ENCODE peak calls at places on chromosomes 1 and 21, in five cellular contexts. T is GM13976; U is heart right ventricle; Z is kidney tubule cell; L is effector memory CD8-positive, alpha-beta T cell. B is an unnamed sample.

GRCh38 chr1:25871704-25872494 is 3.6 kb downstream of the PAQR7 start:
- DNase-seq in Z (no peak), U (no peak), L (no peak), T (no peak), B (no peak)

GRCh38 chr1:155075535-155075934 is 3.1 kb upstream of the EFNA3 start:
- DNase-seq in Z (no peak), T (no peak), U (no peak), L (no peak), B (no peak)

GRCh38 chr1:145985502-145986439 is 10.6 kb downstream of the TXNIP start:
- DNase-seq in T (no peak), U (peak), L (no peak), Z (peak), B (no peak)

GRCh38 chr1:119000371-119001180 is 12.4 kb upstream of the TBX15 start:
- DNase-seq in Z (no peak), U (peak), T (no peak), L (no peak), B (no peak)

GRCh38 chr1:9717193-9718005 is 65.9 kb downstream of the PIK3CD start:
- DNase-seq in U (peak), L (peak), T (peak), Z (peak), B (peak)

GRCh38 chr1:25692560-25692959 is 76.0 kb downstream of the MAN1C1 start:
- DNase-seq in U (no peak), Z (no peak), T (peak), L (no peak), B (no peak)

GRCh38 chr1:50268049-50268448 is 155.2 kb downstream of the DMRTA2 start:
- DNase-seq in L (no peak), Z (peak), U (no peak), T (no peak), B (no peak)

GRCh38 chr21:30839304-30839703 is 9.7 kb upstream of the KRTAP7-1 start:
- DNase-seq in T (no peak), U (no peak), L (no peak), Z (peak), B (peak)